ENCODE peak calls at places on chromosomes 5 and 9, in four cellular contexts. M is HS-27A, Z is heart left ventricle, B is astrocyte of the cerebellum. O is an unnamed sample.

GRCh38 chr5:43336159-43336558 is 22.9 kb upstream of the HMGCS1 start:
- DNase-seq in M (no peak), Z (no peak), B (no peak), O (no peak)

GRCh38 chr9:33223696-33224095 is 16.3 kb upstream of the SPINK4 start:
- DNase-seq in M (no peak), Z (no peak), B (no peak), O (no peak)

GRCh38 chr5:73792687-73793320 is 166.8 kb downstream of the ARHGEF28 start:
- DNase-seq in M (peak; percentile 40), Z (peak; percentile 62), B (peak; percentile 71), O (no peak)

GRCh38 chr5:39835371-39835770 is 410.6 kb upstream of the DAB2 start:
- DNase-seq in M (no peak), Z (no peak), B (no peak), O (no peak)

GRCh38 chr5:147504001-147504400 is 5.9 kb downstream of the DPYSL3 start:
- DNase-seq in M (no peak), Z (peak; percentile 29), B (no peak), O (no peak)

GRCh38 chr5:41903382-41903891 is 707 bp upstream of the RIMOC1 start:
- DNase-seq in M (no peak), Z (no peak), B (no peak), O (no peak)

GRCh38 chr9:38003946-38004808 is 64.8 kb downstream of the SHB start:
- DNase-seq in M (no peak), Z (no peak), B (no peak), O (no peak)

GRCh38 chr5:17079562-17079961 is 137.9 kb upstream of the BASP1 start:
- DNase-seq in M (no peak), Z (peak; percentile 64), B (no peak), O (no peak)

GRCh38 chr5:115439639-115440038 is 104.9 kb downstream of the FEM1C start:
- DNase-seq in M (no peak), Z (no peak), B (no peak), O (no peak)

GRCh38 chr5:55711531-55712022 is 547 bp downstream of the SLC38A9 start:
- DNase-seq in M (no peak), Z (no peak), B (no peak), O (no peak)

GRCh38 chr5:181052928-181053759 is 13.1 kb downstream of the BTNL9 start:
- DNase-seq in M (no peak), Z (no peak), B (no peak), O (no peak)

GRCh38 chr9:32589083-32589713 is 16.2 kb upstream of the NDUFB6 start:
- DNase-seq in M (peak; percentile 23), Z (no peak), B (peak; percentile 62), O (peak; percentile 14)

GRCh38 chr5:151667083-151667482 is 19.6 kb downstream of the SPARC start:
- DNase-seq in M (no peak), Z (no peak), B (no peak), O (no peak)

GRCh38 chr9:74277532-74277931 is 219.6 kb upstream of the RORB start:
- DNase-seq in M (no peak), Z (no peak), B (no peak), O (no peak)

GRCh38 chr5:15249152-15249551 is 250.8 kb upstream of the FBXL7 start:
- DNase-seq in M (peak; percentile 58), Z (no peak), B (peak; percentile 39), O (peak; percentile 37)

GRCh38 chr5:179233909-179234562 is 111.2 kb downstream of the ADAMTS2 start:
- DNase-seq in M (no peak), Z (no peak), B (no peak), O (no peak)

GRCh38 chr5:96093340-96093739 is 131.7 kb upstream of the ELL2 start:
- DNase-seq in M (no peak), Z (no peak), B (no peak), O (no peak)

GRCh38 chr5:79573983-79574890 is 38.0 kb upstream of the TENT2 start:
- DNase-seq in M (no peak), Z (no peak), B (no peak), O (no peak)

GRCh38 chr5:14239404-14239803 is 96.3 kb downstream of the TRIO start:
- DNase-seq in M (no peak), Z (no peak), B (no peak), O (no peak)

GRCh38 chr9:108836771-108837170 is 19.0 kb downstream of the ACTL7B start:
- DNase-seq in M (no peak), Z (no peak), B (no peak), O (no peak)

GRCh38 chr5:147628054-147628895 is 118.4 kb upstream of the DPYSL3 start:
- DNase-seq in M (peak; percentile 22), Z (peak; percentile 38), B (peak; percentile 75), O (peak; percentile 28)

GRCh38 chr5:96080557-96080956 is 118.9 kb upstream of the ELL2 start:
- DNase-seq in M (no peak), Z (no peak), B (no peak), O (no peak)

GRCh38 chr5:133047404-133047803 is 4.4 kb upstream of the HSPA4 start:
- DNase-seq in M (no peak), Z (no peak), B (no peak), O (no peak)

GRCh38 chr5:1030801-1031271 is 22.2 kb downstream of the NKD2 start:
- DNase-seq in M (no peak), Z (no peak), B (no peak), O (no peak)

GRCh38 chr5:72790188-72790587 is 26.3 kb upstream of the TNPO1 start:
- DNase-seq in M (no peak), Z (no peak), B (no peak), O (no peak)

GRCh38 chr9:88198346-88198807 is 60.1 kb upstream of the SPATA31C2 start:
- DNase-seq in M (no peak), Z (no peak), B (peak; percentile 19), O (no peak)

GRCh38 chr5:109958082-109958481 is 268.4 kb downstream of the MAN2A1 start:
- DNase-seq in M (no peak), Z (no peak), B (no peak), O (no peak)

GRCh38 chr9:28289732-28290131 is 716.5 kb upstream of the C9orf72 start:
- DNase-seq in M (no peak), Z (no peak), B (no peak), O (peak; percentile 29)

GRCh38 chr5:132417889-132418432 is 48.5 kb downstream of the SLC22A5 start:
- DNase-seq in M (no peak), Z (no peak), B (no peak), O (no peak)

GRCh38 chr5:172845190-172845975 is 11.3 kb downstream of the ERGIC1 start:
- DNase-seq in M (no peak), Z (no peak), B (no peak), O (no peak)

GRCh38 chr5:139110526-139111168 is 87.5 kb downstream of the SIL1 start:
- DNase-seq in M (no peak), Z (no peak), B (no peak), O (no peak)